ENCODE peak calls at places on chromosomes 6 and 20, in six cellular contexts. X is stomach, N is transverse colon, Z is adrenal gland, Y is sigmoid colon, J is ovary. R is an unnamed sample.

GRCh38 chr6:158389188-158389919 is 77.1 kb downstream of the TULP4 start:
- DNase-seq in Z (no peak), Y (no peak), X (no peak), J (no peak), N (no peak), R (no peak)

GRCh38 chr6:170251776-170252571 is 38.9 kb downstream of the DLL1 start:
- DNase-seq in J (no peak), N (no peak), Z (no peak), X (no peak), Y (no peak), R (no peak)

GRCh38 chr20:38023181-38024085 is 9.8 kb downstream of the TTI1 start:
- DNase-seq in J (no peak), X (no peak), N (no peak), Y (no peak), Z (no peak), R (no peak)

GRCh38 chr20:43467589-43467988 is 9.9 kb downstream of the SRSF6 start:
- DNase-seq in Y (no peak), Z (no peak), J (no peak), X (no peak), N (no peak), R (no peak)

GRCh38 chr6:96900873-96901272 is 3.2 kb upstream of the NDUFAF4 start:
- DNase-seq in Z (no peak), Y (no peak), J (no peak), N (no peak), X (no peak), R (no peak)

GRCh38 chr20:4748847-4749246 is 27.1 kb downstream of the PRND start:
- DNase-seq in Y (no peak), J (no peak), X (no peak), Z (no peak), N (no peak), R (no peak)

GRCh38 chr6:27281105-27281539 is 31.0 kb downstream of the POM121L2 start:
- DNase-seq in J (no peak), Y (no peak), N (no peak), Z (no peak), X (no peak), R (no peak)

GRCh38 chr20:58081842-58082241 is 146.6 kb downstream of the ANKRD60 start:
- DNase-seq in Z (no peak), N (no peak), Y (no peak), X (no peak), J (no peak), R (no peak)

GRCh38 chr6:80607814-80608391 is 501.4 kb downstream of the BCKDHB start:
- DNase-seq in Z (no peak), N (no peak), Y (no peak), X (no peak), J (no peak), R (no peak)

GRCh38 chr6:109483744-109484075 is 691 bp upstream of the ZBTB24 start:
- DNase-seq in N (no peak), Z (no peak), X (no peak), Y (no peak), J (no peak), R (no peak)

GRCh38 chr6:169173532-169174268 is 79.9 kb downstream of the THBS2 start:
- DNase-seq in N (no peak), Z (no peak), J (no peak), X (no peak), Y (no peak), R (no peak)

GRCh38 chr6:153852034-153852433 is 187.0 kb upstream of the OPRM1 start:
- DNase-seq in X (no peak), Y (no peak), Z (no peak), N (no peak), J (no peak), R (no peak)

GRCh38 chr6:99603421-99604160 is 3.0 kb upstream of the PRDM13 start:
- DNase-seq in X (no peak), J (no peak), Y (no peak), Z (no peak), N (no peak), R (no peak)

GRCh38 chr20:38308447-38308846 is 4.5 kb downstream of the BPI start:
- DNase-seq in J (no peak), N (no peak), X (no peak), Y (no peak), Z (no peak), R (no peak)

GRCh38 chr6:125584468-125584939 is 164.9 kb upstream of the HEY2 start:
- DNase-seq in N (no peak), J (no peak), Y (no peak), X (no peak), Z (peak), R (no peak)

GRCh38 chr20:24781061-24781980 is 167.7 kb upstream of the CST7 start:
- DNase-seq in Z (no peak), N (no peak), J (no peak), Y (peak), X (no peak), R (no peak)

GRCh38 chr20:14992961-14993360 is 655.5 kb upstream of the FLRT3 start:
- DNase-seq in Y (no peak), N (no peak), J (no peak), Z (no peak), X (no peak), R (no peak)

GRCh38 chr6:28710466-28711191 is 184.9 kb downstream of the GPX5 start:
- DNase-seq in Z (no peak), J (no peak), N (no peak), X (no peak), Y (no peak), R (no peak)

GRCh38 chr20:7937328-7937727 is 2.9 kb downstream of the HAO1 start:
- DNase-seq in J (no peak), X (no peak), Z (no peak), Y (no peak), N (no peak), R (no peak)

GRCh38 chr6:41074692-41075436 is 2.1 kb downstream of the NFYA start:
- DNase-seq in N (no peak), J (peak), X (no peak), Z (no peak), Y (no peak), R (no peak)

GRCh38 chr6:166721576-166721975 is 94.5 kb upstream of the RPS6KA2 start:
- DNase-seq in J (no peak), Z (no peak), Y (no peak), N (no peak), X (no peak), R (peak)

GRCh38 chr6:142523485-142523884 is 221.7 kb downstream of the ADGRG6 start:
- DNase-seq in J (no peak), Y (no peak), Z (no peak), X (no peak), N (no peak), R (no peak)

GRCh38 chr6:52726741-52727535 is 36.3 kb downstream of the GSTA2 start:
- DNase-seq in Z (no peak), N (no peak), Y (no peak), J (no peak), X (no peak), R (no peak)

GRCh38 chr20:41182296-41183212 is 45.2 kb downstream of the PLCG1 start:
- DNase-seq in J (no peak), Y (no peak), Z (peak), N (no peak), X (peak), R (no peak)

GRCh38 chr6:139194740-139195139 is 59.9 kb downstream of the HECA start:
- DNase-seq in Z (no peak), X (no peak), J (no peak), N (no peak), Y (no peak), R (no peak)

GRCh38 chr20:38343107-38343797 is 3.0 kb upstream of the LBP start:
- DNase-seq in Z (peak), Y (peak), J (peak), X (peak), N (peak), R (peak)

GRCh38 chr6:156423075-156423474 is 354.1 kb upstream of the ARID1B start:
- DNase-seq in J (no peak), X (no peak), Y (no peak), N (no peak), Z (no peak), R (no peak)

GRCh38 chr6:32153835-32154513 is at the start of gene PPT2:
- DNase-seq in X (peak), N (peak), Z (peak), Y (peak), J (peak), R (peak)
- TF ChIP-seq POLR2A in X (no peak), N (no peak), Z (peak), Y (no peak), J (peak), R (no peak)

GRCh38 chr20:32534661-32535240 is 50.4 kb downstream of the NOL4L start:
- DNase-seq in N (no peak), J (no peak), Y (no peak), X (no peak), Z (no peak), R (peak)

GRCh38 chr20:32537657-32538525 is 47.2 kb downstream of the NOL4L start:
- DNase-seq in N (no peak), J (no peak), Y (no peak), Z (no peak), X (no peak), R (no peak)

GRCh38 chr20:32536861-32537656 is 48.1 kb downstream of the NOL4L start:
- DNase-seq in X (peak), J (no peak), Z (peak), Y (no peak), N (peak), R (peak)

GRCh38 chr20:32535316-32535952 is 49.7 kb downstream of the NOL4L start:
- DNase-seq in Z (no peak), J (no peak), N (no peak), Y (no peak), X (no peak), R (peak)

DNA sequence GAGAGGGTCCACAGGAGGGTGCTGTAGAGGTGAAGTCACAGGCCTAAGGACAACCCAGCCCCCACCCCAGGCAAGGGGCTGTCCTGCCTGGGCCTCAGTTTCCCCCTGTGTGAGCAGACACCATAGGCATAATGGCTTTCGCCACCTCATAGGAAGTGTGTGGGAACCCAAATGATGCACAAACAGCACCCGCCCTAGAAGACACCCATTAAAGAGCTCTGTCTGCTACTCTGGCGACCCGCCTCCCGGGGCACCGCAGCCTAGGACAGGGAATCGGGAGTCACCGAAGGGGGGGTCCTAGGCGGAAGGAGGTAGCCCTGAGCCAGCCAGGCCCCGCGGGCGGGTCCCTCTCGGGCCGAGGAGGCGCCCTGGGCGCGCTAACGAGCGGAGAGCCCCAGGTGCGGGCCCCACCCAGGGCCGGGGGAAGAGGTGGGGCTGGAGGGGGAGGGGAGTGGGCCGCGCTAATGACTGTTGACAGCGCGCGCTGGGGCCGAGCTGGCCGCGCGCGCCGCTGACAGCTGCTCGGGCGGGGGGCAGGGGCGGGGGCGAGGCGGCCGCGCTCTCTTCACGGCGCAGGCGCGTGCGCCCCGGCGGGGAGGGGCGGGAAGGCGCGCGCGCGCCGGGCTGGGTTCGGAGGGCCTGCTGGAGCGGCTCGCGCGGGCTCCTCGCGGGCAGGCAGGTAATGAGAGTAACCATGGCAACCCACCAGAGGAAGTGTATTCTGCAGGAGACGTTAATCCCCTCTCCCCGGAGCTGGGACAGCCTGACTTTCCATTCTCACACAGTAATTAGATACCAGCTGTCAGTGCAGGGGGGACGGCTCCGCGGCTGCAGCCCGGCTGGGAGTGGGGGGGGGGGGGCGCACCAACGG is 48.9 kb downstream of the NOL4L start:
- DNase-seq in Z (no peak), X (peak), Y (no peak), N (peak), J (peak), R (peak)
- TF ChIP-seq POLR2A in Z (no peak), X (no peak), Y (no peak), N (peak), J (no peak), R (no peak)

DNA sequence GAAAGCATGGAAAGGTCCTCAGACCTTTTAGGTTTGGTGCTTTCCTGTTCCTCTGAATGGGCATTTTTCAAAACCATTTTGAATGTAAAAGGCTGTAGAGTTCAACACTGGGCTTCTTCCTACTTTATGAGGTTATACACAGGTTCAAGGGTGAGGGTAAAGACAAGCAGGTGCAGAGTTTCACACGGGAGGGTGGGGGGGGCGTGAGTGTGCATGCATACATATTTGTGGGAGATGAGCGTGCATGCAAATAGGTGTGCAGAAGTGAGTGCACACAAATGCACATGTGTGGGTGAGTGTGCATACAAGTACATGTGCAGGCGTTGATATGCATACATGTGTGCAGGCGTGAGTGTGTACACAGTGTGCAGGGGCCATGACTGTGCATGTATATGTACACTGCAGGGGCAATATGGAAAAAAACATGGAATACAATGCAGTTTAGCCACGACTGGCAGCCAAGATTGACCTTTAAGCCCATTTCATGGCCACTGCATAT is 183.1 kb downstream of the GMPR start:
- DNase-seq in Y (no peak), N (no peak), Z (no peak), J (no peak), X (no peak), R (no peak)
- TF ChIP-seq POLR2A in Y (no peak), N (no peak), Z (no peak), J (no peak), X (no peak), R (no peak)

DNA sequence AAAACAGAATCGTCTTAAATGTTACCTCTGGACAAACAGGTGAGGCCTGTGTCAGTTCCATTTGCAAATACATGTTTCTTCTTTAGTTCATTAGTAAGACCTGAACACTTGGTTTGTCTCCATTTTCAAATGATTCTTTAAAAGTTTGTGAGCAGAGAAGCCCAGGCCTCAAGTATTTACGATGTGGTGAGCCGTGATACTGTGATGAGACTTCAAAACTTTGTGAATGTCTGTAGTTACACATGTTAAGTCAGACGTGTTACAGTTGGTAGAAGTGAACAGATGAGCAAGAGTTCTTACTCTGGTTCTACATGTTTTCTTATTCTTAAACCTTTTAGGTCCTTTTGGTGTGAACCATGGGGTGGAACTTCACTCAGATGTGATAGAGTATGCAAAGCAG is 8.5 kb downstream of the PCMTD2 start:
- DNase-seq in X (no peak), J (no peak), N (no peak), Y (no peak), Z (no peak), R (no peak)
- TF ChIP-seq POLR2A in X (no peak), J (no peak), N (no peak), Y (no peak), Z (no peak), R (no peak)

DNA sequence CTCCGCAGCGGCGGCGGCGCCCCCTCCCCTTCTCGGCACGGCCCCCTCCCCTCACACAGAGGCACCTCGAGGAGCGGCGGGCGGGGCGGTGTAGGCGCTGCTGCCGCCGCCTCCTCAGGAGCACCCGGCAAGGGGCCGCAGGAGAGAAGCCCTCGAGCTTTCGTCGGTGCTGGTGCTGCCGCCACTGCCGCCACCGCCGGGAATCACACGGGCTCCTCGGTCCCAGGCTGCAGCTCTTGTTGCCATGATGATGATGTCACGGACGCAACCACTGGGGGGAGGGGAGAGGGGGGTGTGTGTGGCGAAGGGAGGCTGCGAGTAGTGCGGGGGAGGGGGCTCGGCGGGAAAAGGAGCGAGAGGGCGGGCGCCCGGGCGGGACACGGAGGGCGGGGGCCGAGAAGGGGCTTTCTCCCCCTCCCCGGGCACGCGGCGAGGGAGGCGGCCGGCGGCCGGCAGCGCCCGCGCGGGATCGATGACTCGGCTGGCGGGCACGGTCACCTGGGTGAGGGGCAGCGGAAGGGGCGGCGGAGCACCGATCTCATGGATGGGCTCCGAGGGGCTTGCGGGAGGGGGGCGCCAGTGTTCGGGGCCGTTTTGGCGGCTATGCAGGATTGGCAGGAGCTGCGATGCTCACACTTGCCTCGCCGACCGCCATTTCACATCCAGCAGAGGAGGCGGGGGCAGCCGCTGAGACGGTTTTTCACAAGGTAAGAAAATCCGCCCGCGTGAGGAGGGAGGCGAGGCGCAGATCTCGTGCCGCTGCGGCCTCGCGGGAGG is at the start of gene REV3L:
- DNase-seq in X (peak), Y (peak), N (peak), J (peak), Z (peak), R (peak)
- TF ChIP-seq POLR2A in X (no peak), Y (peak), N (peak), J (peak), Z (peak), R (peak)

GRCh38 chr20:20076297-20077065 is 24.1 kb downstream of the CFAP61 start:
- DNase-seq in Z (no peak), N (no peak), X (no peak), J (no peak), Y (no peak), R (no peak)
- TF ChIP-seq POLR2A in Z (no peak), N (no peak), X (no peak), J (no peak), Y (no peak), R (no peak)

DNA sequence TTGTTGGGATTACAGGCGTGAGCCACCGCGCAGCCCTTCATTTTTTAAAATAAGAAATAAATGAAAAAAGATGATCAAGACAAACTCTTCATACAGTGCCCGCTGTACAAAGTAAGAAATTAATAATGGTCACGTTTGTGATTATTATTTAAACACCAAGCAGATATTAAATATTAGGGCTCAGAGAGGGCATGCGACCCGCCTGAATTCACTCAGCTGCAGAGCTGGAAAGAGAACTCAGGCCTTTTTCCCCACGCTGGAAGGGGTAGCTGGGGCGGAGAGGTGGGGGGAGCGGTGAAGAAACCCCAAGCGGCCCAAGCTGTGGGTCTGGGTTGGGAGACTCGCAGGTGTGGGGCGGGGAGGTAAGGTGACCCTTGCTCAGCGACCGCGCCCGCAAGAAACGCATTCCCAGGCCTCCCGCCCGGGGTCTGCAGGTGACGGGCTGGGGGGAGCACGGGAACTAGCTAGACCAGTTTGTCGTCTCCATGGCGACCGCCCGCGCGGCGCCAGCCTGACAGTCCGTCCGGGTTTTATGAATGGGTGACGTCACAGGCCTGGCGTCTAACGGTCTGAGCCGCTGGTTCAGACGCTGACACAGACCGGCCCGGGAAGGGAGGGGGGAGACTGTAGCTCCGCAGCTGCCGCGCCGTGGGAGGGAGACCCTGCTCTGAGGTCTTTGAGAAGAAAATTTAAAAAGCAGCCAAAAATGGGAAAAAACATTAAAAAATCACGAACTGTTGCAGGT is 1.1 kb upstream of the ID1 start:
- DNase-seq in X (peak), Y (peak), J (peak), N (peak), Z (peak), R (peak)
- TF ChIP-seq POLR2A in X (peak), Y (peak), J (peak), N (peak), Z (peak), R (peak)

DNA sequence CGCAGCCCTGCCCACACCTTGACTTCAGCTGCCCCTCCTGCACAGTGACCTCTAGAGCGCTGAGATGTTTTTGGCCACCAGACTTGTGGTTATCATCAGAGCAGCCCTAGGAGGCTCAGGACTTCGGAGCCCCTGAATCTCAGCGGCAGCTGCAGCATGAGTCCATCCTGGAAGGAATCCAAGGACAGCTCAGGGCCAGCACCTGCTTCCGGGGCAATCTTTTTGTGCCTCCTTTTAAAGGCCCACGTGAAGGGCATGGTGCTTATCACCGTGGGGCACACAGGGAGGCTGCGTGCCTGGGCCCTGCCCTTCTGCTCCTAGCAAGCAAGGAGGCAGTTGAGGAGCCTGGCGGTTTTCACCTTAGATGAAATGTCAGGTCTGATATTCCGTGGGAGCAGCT is 392.5 kb downstream of the TAF4 start:
- DNase-seq in Y (no peak), N (no peak), J (no peak), X (no peak), Z (no peak), R (no peak)
- TF ChIP-seq POLR2A in Y (no peak), N (no peak), J (no peak), X (no peak), Z (no peak), R (no peak)

R was measured in Peyer's patch.